ENCODE peak calls at places on chromosome 17, in nine cellular contexts. H is tibial nerve; K is upper lobe of left lung; N is right cardiac atrium; I is CD4-positive, alpha-beta memory T cell; C is left ventricle myocardium inferior; W is HL-60; B is hepatocyte; J is stomach. Z is an unnamed sample.

GRCh38 chr17:29584452-29585079 is 4.9 kb downstream of the GIT1 start:
- DNase-seq in W (no peak), N (peak; percentile 82), I (no peak), B (no peak), H (peak; percentile 50), K (no peak), J (no peak), C (peak; percentile 55), Z (no peak)

GRCh38 chr17:68455756-68456528 is 1.4 kb downstream of the WIPI1 start:
- DNase-seq in K (peak; percentile 28), B (peak; percentile 45), C (no peak), J (peak; percentile 70), W (peak; percentile 61), H (peak; percentile 34), N (no peak), I (no peak), Z (no peak)

GRCh38 chr17:8949061-8949622 is 16.4 kb downstream of the PIK3R5 start:
- DNase-seq in I (no peak), W (no peak), K (no peak), B (no peak), C (no peak), H (no peak), N (no peak), J (no peak), Z (peak; percentile 56)

GRCh38 chr17:57255182-57255775 is 1.0 kb upstream of the MSI2 start:
- DNase-seq in I (no peak), J (no peak), C (no peak), W (no peak), H (no peak), B (no peak), N (no peak), K (no peak), Z (no peak)

GRCh38 chr17:29561541-29562517 is 5.0 kb downstream of the ABHD15 start:
- DNase-seq in N (peak; percentile 74), K (peak; percentile 52), H (no peak), C (no peak), B (no peak), J (no peak), W (peak; percentile 26), I (no peak), Z (no peak)

GRCh38 chr17:8856869-8857575 is 10.5 kb downstream of the PIK3R6 start:
- DNase-seq in C (no peak), B (no peak), K (no peak), H (no peak), W (no peak), N (no peak), J (no peak), I (no peak), Z (peak; percentile 70)

GRCh38 chr17:70527364-70527888 is 358.1 kb downstream of the KCNJ2 start:
- DNase-seq in K (peak; percentile 52), N (no peak), B (no peak), I (no peak), J (no peak), W (peak; percentile 68), C (no peak), H (no peak), Z (peak; percentile 28)

GRCh38 chr17:21548236-21548635 is 144.1 kb upstream of the KCNJ18 start:
- DNase-seq in K (no peak), N (no peak), W (no peak), J (no peak), I (no peak), H (no peak), B (no peak), C (no peak), Z (no peak)

GRCh38 chr17:69474171-69474831 is 59.8 kb downstream of the MAP2K6 start:
- DNase-seq in C (no peak), N (no peak), H (no peak), I (no peak), W (no peak), B (no peak), K (no peak), J (no peak), Z (no peak)

GRCh38 chr17:44071772-44072171 is 1.2 kb downstream of the G6PC3 start:
- DNase-seq in J (no peak), I (no peak), K (no peak), B (no peak), N (no peak), W (peak; percentile 25), C (no peak), H (no peak), Z (no peak)

GRCh38 chr17:68439656-68440290 is 17.5 kb downstream of the WIPI1 start:
- DNase-seq in C (no peak), H (no peak), W (no peak), B (no peak), N (no peak), I (no peak), K (no peak), J (no peak), Z (no peak)

GRCh38 chr17:46869296-46869695 is 17.9 kb downstream of the WNT9B start:
- DNase-seq in I (no peak), C (no peak), W (no peak), N (no peak), H (no peak), K (no peak), B (no peak), J (no peak), Z (no peak)

DNA sequence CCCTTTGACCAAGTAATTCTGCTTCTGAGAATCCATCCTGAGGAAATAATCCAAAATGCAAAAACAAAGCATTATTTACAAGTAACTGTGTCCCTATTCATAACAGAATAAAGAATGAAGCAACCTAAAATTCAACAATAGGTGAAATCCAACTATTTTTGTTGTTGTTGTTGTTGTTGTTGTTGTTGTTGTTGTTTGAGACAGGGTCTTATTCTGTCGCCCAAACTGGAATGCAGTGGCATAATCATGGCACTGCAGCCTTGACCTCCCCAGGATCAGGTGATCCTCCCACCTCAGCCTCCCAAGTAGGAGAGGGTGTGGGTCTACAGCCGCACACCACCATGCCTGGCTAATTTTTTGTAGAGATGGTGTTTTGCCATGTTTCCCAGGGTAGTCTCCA is 75.9 kb upstream of the MTMR4 start:
- DNase-seq in C (no peak), J (no peak), N (no peak), I (no peak), B (no peak), W (no peak), H (no peak), K (no peak), Z (no peak)
- H3K27me3 ChIP-seq in C (no peaks in the 10 kb centered on the region), J (no peaks in the 10 kb centered on the region), N (no peaks in the 10 kb centered on the region), I (no peaks in the 10 kb centered on the region), B (no peaks in the 10 kb centered on the region), W (no peaks in the 10 kb centered on the region), H (no peaks in the 10 kb centered on the region), K (no peaks in the 10 kb centered on the region), Z (no peaks in the 10 kb centered on the region)

DNA sequence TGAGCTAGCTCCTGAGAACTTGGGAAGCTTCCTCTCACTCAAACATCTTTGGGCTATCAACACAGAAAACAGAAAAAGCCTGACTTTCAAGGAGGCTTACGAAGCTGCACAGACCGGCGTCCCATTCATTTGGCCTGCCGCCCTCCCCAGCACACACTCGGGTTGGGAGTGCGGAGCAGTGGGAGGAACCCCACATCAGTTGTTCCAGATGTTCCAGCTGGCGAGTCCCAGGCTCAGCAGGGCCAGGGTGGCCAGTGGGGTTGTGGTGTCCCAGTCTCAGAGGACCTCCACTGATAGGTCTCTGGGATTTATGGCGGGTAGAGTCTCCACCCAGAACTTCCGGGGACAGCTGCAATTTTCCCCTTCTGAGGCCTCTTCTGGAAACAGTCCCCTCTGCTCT is 43.1 kb upstream of the DLX4 start:
- DNase-seq in N (peak; percentile 86), W (no peak), J (no peak), K (no peak), I (no peak), C (peak; percentile 60), H (no peak), B (no peak), Z (no peak)
- H3K4me3 ChIP-seq in N (no peak overlapping the region), W (no peak overlapping the region), J (no peak overlapping the region), K (no peak overlapping the region), I (no peak overlapping the region), C (no peak overlapping the region), H (no peak overlapping the region), B (no peak overlapping the region), Z (no peak overlapping the region)

GRCh38 chr17:35448214-35448898 is at the start of gene SLFN13:
- DNase-seq in N (peak; percentile 92), B (peak; percentile 63), H (peak; percentile 31), C (peak; percentile 84), K (peak; percentile 90), J (peak; percentile 87), W (peak; percentile 96), I (peak; percentile 81), Z (peak; percentile 91)

GRCh38 chr17:35449371-35449931 is 885 bp upstream of the SLFN13 start:
- DNase-seq in H (no peak), N (peak; percentile 55), C (peak; percentile 22), K (peak; percentile 54), B (peak; percentile 5), I (no peak), W (peak; percentile 89), J (peak; percentile 30), Z (peak; percentile 65)

GRCh38 chr17:35448899-35449227 is 297 bp upstream of the SLFN13 start:
- DNase-seq in C (no peak), B (no peak), I (no peak), H (no peak), N (no peak), K (no peak), W (no peak), J (no peak), Z (no peak)

DNA sequence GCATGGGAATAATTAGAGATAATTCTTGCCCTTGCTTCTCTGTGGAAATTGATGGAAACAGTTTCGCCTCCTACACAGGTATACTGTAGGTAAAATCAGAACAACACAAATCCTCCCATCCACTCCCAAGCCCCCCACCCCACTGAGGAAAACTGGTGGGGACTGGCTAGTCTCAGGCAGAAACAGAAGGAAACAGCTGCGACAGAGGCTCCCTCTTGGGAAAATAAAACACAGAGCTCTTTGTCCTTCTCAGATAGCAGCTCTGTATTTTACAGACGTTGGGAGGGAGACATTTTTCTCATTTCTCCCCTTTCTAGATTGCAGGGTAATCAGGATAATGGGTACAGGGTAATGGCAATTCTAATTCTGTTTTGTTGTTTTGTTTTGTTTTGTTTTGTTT is 1.1 kb downstream of the SLFN13 start:
- DNase-seq in J (no peak), H (no peak), I (no peak), C (no peak), K (no peak), W (no peak), B (no peak), N (no peak), Z (no peak)
- H3K27me3 ChIP-seq in J (no peaks in the 10 kb centered on the region), H (no peaks in the 10 kb centered on the region), I (no peaks in the 10 kb centered on the region), C (peaks cover 57% of the 10 kb centered on the region), K (no peaks in the 10 kb centered on the region), W (no peaks in the 10 kb centered on the region), B (peaks cover 39% of the 10 kb centered on the region), N (no peaks in the 10 kb centered on the region), Z (no peaks in the 10 kb centered on the region)

GRCh38 chr17:36922175-36922574 is 15.1 kb upstream of the LHX1 start:
- DNase-seq in I (no peak), B (no peak), W (no peak), C (no peak), N (no peak), H (no peak), K (no peak), J (no peak), Z (no peak)

GRCh38 chr17:36921131-36921851 is 16.0 kb upstream of the LHX1 start:
- DNase-seq in H (no peak), C (no peak), K (no peak), B (peak; percentile 75), I (no peak), N (no peak), J (peak; percentile 43), W (no peak), Z (no peak)

GRCh38 chr17:36919407-36919968 is 17.8 kb upstream of the LHX1 start:
- DNase-seq in W (no peak), H (no peak), J (no peak), B (no peak), I (no peak), C (no peak), N (no peak), K (no peak), Z (no peak)

GRCh38 chr17:36918260-36918691 is 19.0 kb upstream of the LHX1 start:
- DNase-seq in W (no peak), N (no peak), K (no peak), J (no peak), C (no peak), I (no peak), B (no peak), H (no peak), Z (no peak)

GRCh38 chr17:36920032-36921000 is 17.0 kb upstream of the LHX1 start:
- DNase-seq in K (no peak), C (no peak), H (no peak), N (no peak), B (no peak), W (no peak), I (no peak), J (no peak), Z (no peak)
- H3K4me3 ChIP-seq in K (no peak overlapping the region), C (no peak overlapping the region), H (no peak overlapping the region), N (no peak overlapping the region), B (no peak overlapping the region), W (no peak overlapping the region), I (no peak overlapping the region), J (no peak overlapping the region), Z (no peak overlapping the region)